ENCODE peak calls at places on chromosome 13, in four cellular contexts. X is A549, W is ovary, L is transverse colon. R is an unnamed sample.

GRCh38 chr13:32499538-32500210 is 38.9 kb downstream of the N4BP2L2 start:
- DNase-seq in L (no peak), X (no peak), W (no peak), R (no peak)

GRCh38 chr13:47897411-47898050 is 103.5 kb downstream of the SUCLA2 start:
- DNase-seq in X (no peak), W (no peak), L (no peak), R (no peak)

GRCh38 chr13:37409756-37410155 is 188.8 kb downstream of the POSTN start:
- DNase-seq in W (no peak), X (no peak), L (no peak), R (no peak)

GRCh38 chr13:36848228-36848982 is 29.4 kb downstream of the RFXAP start:
- DNase-seq in X (peak; percentile 6), W (no peak), L (no peak), R (no peak)

GRCh38 chr13:106490887-106491321 is 44.6 kb downstream of the EFNB2 start:
- DNase-seq in X (no peak), W (no peak), L (no peak), R (no peak)

GRCh38 chr13:114025432-114026127 is 51.7 kb upstream of the C13orf46 start:
- DNase-seq in W (peak; percentile 65), X (no peak), L (peak; percentile 60), R (no peak)

GRCh38 chr13:108947551-108948030 is 318.2 kb downstream of the MYO16 start:
- DNase-seq in W (peak; percentile 28), X (no peak), L (no peak), R (peak; percentile 40)

GRCh38 chr13:50691682-50692263 is 151.7 kb downstream of the DLEU7 start:
- DNase-seq in W (no peak), X (no peak), L (no peak), R (no peak)

GRCh38 chr13:91119643-91120042 is 227.8 kb upstream of the MIR17HG start:
- DNase-seq in X (no peak), W (no peak), L (no peak), R (no peak)

GRCh38 chr13:36888645-36889044 is 31.4 kb downstream of the SMAD9 start:
- DNase-seq in X (no peak), W (no peak), L (no peak), R (no peak)

GRCh38 chr13:32639502-32640105 is 53.4 kb downstream of the PDS5B start:
- DNase-seq in X (peak; percentile 57), L (peak; percentile 57), W (peak; percentile 29), R (peak; percentile 62)

DNA sequence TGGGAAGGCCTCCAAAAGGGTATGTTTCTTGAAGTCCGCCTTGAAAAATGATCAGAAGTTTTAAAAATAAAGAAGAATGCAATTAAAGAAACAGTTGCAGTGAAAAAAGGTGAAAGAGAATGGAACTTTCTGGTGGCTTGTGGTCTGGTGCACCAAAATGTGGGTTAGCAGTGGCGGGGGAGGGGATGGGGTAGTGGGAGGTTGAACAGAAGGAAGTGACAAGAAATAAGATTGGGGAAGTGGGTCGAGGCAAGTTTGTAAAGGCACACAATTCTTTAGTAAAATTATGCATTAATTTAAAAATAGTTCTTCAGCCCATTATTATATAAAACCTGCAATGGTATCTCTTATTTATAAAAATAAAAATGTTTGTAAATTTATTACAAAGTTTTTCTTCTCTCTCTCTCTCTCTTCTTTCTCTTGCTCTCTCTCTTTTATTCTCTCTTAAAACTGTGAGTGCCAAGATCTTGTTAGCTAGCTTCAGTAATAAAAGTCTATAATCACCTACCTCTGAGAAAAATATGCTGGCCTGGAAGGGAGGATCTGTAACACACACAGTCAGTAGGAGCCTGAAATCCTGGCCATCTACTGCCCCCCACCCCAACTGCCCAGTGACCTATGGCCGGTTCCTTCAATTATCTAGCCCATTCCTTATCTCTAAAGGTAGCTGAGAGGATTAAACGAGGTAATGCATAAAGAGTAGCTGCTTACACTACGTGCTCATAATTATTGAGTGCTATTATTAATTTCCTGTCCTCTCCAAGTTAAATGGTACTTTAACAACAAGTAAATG is 2.2 kb downstream of the LCP1 start:
- DNase-seq in W (no peak), L (peak; percentile 70), X (no peak), R (peak; percentile 39)
- TF ChIP-seq POLR2A in W (no peak), L (no peak), X (no peak), R (no peak)

GRCh38 chr13:97141564-97142005 is 80.5 kb upstream of the MBNL2 start:
- DNase-seq in X (peak; percentile 89), W (peak; percentile 28), L (peak; percentile 88), R (peak; percentile 75)
- TF ChIP-seq POLR2A in X (no peak), W (no peak), L (peak; percentile 92), R (peak; percentile 37)

DNA sequence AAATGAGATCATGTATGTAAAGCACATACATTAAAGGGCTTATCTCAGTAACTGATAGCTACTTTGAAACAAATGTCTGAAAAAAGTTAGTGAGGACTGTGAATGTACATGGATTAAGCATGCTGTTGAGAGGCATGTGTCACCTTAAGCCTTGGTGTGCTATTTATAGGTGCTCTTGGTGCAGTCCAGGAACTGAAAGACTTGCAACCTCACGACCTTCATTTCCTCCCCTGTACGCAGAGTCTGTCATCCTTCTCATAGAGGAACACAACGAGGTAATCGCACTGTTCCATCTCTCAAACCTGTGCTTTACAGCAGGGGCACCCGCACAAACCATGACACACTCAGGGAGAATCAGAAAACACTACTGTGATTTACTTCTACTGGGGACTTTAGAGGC is 65.6 kb downstream of the UFM1 start:
- DNase-seq in L (peak; percentile 8), X (no peak), W (no peak), R (no peak)
- TF ChIP-seq POLR2A in L (no peak), X (no peak), W (no peak), R (no peak)

DNA sequence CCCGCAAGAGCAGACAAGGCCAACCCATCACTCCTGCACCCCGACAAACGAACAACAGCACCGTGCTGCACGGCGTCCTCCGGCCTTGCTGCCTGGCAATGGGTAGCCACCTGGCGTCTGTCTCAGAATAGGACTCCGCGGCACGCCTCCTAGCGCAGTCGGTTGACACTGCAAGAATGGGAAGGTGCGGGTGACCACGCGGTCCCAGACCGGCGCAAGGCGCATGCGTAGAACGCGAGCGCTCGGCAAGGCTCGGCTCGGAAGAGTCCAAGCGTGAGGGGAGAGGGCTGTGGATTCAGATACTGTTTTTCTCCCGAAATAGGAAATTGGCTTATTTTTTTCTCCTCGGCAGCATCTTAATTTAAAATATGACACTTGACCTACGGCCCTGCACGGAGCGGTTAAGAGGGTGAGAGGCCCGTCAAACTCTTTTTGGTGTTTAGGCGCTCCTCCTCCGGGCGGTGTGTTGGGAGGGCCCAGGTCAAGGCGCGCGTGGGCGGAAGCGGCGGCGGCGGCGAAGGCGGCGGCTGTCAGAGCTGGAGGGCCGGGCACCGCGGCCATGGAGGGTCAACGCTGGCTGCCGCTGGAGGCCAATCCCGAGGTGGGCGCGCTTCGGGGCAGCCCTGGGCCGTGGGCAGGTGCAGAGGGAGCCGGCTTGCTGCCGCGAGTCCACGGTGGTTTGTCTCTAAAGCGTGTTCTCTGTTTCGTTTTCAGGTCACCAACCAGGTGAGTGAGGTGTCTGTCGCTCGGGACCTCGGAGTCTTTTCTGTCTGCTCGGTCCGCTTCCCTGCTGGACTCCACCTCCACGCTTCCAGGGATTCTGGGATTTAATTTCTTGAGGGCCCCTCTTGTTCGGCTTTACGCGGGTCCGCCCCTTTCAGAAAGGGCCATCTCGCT is at the start of gene UCHL3:
- DNase-seq in W (peak; percentile 95), L (peak; percentile 98), X (peak; percentile 95), R (peak; percentile 96)
- TF ChIP-seq POLR2A in W (no peak), L (peak; percentile 75), X (peak; percentile 69), R (peak; percentile 79)

GRCh38 chr13:24511019-24511823 is 1.4 kb downstream of the PARP4 start:
- DNase-seq in X (peak; percentile 68), L (peak; percentile 56), W (no peak), R (peak; percentile 28)
- TF ChIP-seq POLR2A in X (no peak), L (peak; percentile 51), W (no peak), R (no peak)

GRCh38 chr13:46052314-46053161 is at the start of gene ZC3H13:
- DNase-seq in W (peak; percentile 85), X (peak; percentile 94), L (peak; percentile 94), R (peak; percentile 92)
- TF ChIP-seq POLR2A in W (peak; percentile 59), X (peak; percentile 52), L (peak; percentile 81), R (peak; percentile 59)

DNA sequence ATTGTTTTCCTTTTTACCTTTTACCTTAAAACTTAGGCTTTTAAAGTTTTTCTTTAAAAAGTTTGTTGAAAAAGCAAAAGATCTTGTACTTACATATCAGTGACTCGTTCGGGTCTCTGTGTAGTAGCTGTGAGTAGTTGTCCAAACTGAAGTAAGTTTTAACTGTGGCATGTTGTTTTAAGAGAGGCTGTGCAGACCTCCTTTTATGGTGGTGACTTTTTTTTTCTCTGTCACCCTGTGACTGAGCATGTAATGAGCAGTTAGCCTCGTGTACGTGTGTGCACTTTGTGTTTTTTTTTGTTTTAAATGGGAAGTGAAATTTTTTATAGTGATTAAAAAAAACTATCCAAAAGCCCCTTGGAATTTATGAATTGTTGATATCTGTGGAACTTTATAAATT is at the start of gene GPR183:
- DNase-seq in X (no peak), W (no peak), L (no peak), R (no peak)
- TF ChIP-seq POLR2A in X (no peak), W (no peak), L (peak; percentile 84), R (no peak)

GRCh38 chr13:20342326-20342725 is 110.2 kb upstream of the GJB6 start:
- DNase-seq in X (no peak), L (no peak), W (no peak), R (no peak)
- TF ChIP-seq POLR2A in X (no peak), L (no peak), W (no peak), R (no peak)

GRCh38 chr13:80340643-80341097 is 256 bp downstream of the SPRY2 start:
- DNase-seq in W (no peak), X (peak; percentile 51), L (no peak), R (peak; percentile 58)

GRCh38 chr13:80339841-80340642 is 884 bp downstream of the SPRY2 start:
- DNase-seq in L (peak; percentile 68), X (peak; percentile 29), W (peak; percentile 39), R (peak; percentile 56)

GRCh38 chr13:80341098-80341701 is at the start of gene SPRY2:
- DNase-seq in W (peak; percentile 86), L (peak; percentile 94), X (peak; percentile 92), R (peak; percentile 94)

GRCh38 chr13:80341771-80342271 is 895 bp upstream of the SPRY2 start:
- DNase-seq in X (peak; percentile 54), L (peak; percentile 54), W (peak; percentile 25), R (peak; percentile 36)

GRCh38 chr13:80342541-80343371 is 1.8 kb upstream of the SPRY2 start:
- DNase-seq in W (peak; percentile 74), X (peak; percentile 72), L (peak; percentile 87), R (peak; percentile 89)
- TF ChIP-seq POLR2A in W (no peak), X (no peak), L (peak; percentile 68), R (peak; percentile 17)

GRCh38 chr13:41019027-41019487 is at the start of gene ELF1:
- DNase-seq in W (peak; percentile 33), X (peak; percentile 84), L (peak; percentile 76), R (peak; percentile 25)
- TF ChIP-seq POLR2A in W (no peak), X (no peak), L (peak; percentile 72), R (no peak)